ENCODE peak calls at places on chromosomes 6 and 20, in four cellular contexts. One of them, this sample, is unnamed.

GRCh38 chr6:148440021-148440420 is 97.4 kb downstream of the SASH1 start:
- DNase-seq in CD8-positive, alpha-beta memory T cell: no peak
- DNase-seq in frontal cortex: no peak
- DNase-seq in stimulated activated CD8-positive, alpha-beta memory T cell treated with anti-CD3 and anti-CD28 coated beads, Interleukin-2, amount 100 ng/mL, for 48 hours: no peak
- DNase-seq in this sample: no peak

GRCh38 chr20:24146231-24146634 is 157.7 kb upstream of the GGTLC1 start:
- DNase-seq in stimulated activated CD8-positive, alpha-beta memory T cell treated with anti-CD3 and anti-CD28 coated beads, Interleukin-2, amount 100 ng/mL, for 48 hours: no peak
- DNase-seq in CD8-positive, alpha-beta memory T cell: no peak
- DNase-seq in frontal cortex: no peak
- DNase-seq in this sample: peak

GRCh38 chr20:60535211-60535610 is 577.0 kb downstream of the CDH26 start:
- DNase-seq in stimulated activated CD8-positive, alpha-beta memory T cell treated with anti-CD3 and anti-CD28 coated beads, Interleukin-2, amount 100 ng/mL, for 48 hours: no peak
- DNase-seq in CD8-positive, alpha-beta memory T cell: no peak
- DNase-seq in frontal cortex: no peak
- DNase-seq in this sample: no peak

GRCh38 chr20:38875170-38875993 is 50.8 kb upstream of the FAM83D start:
- DNase-seq in CD8-positive, alpha-beta memory T cell: peak
- DNase-seq in stimulated activated CD8-positive, alpha-beta memory T cell treated with anti-CD3 and anti-CD28 coated beads, Interleukin-2, amount 100 ng/mL, for 48 hours: peak
- DNase-seq in frontal cortex: no peak
- DNase-seq in this sample: no peak

GRCh38 chr6:39428152-39428551 is 105.7 kb upstream of the KCNK16 start:
- DNase-seq in CD8-positive, alpha-beta memory T cell: no peak
- DNase-seq in frontal cortex: no peak
- DNase-seq in stimulated activated CD8-positive, alpha-beta memory T cell treated with anti-CD3 and anti-CD28 coated beads, Interleukin-2, amount 100 ng/mL, for 48 hours: no peak
- DNase-seq in this sample: no peak

GRCh38 chr6:127855542-127856159 is 45.2 kb downstream of the THEMIS start:
- DNase-seq in stimulated activated CD8-positive, alpha-beta memory T cell treated with anti-CD3 and anti-CD28 coated beads, Interleukin-2, amount 100 ng/mL, for 48 hours: no peak
- DNase-seq in frontal cortex: no peak
- DNase-seq in CD8-positive, alpha-beta memory T cell: peak
- DNase-seq in this sample: no peak

GRCh38 chr6:47288245-47289090 is 21.2 kb downstream of the TNFRSF21 start:
- DNase-seq in frontal cortex: no peak
- DNase-seq in CD8-positive, alpha-beta memory T cell: no peak
- DNase-seq in stimulated activated CD8-positive, alpha-beta memory T cell treated with anti-CD3 and anti-CD28 coated beads, Interleukin-2, amount 100 ng/mL, for 48 hours: no peak
- DNase-seq in this sample: no peak

GRCh38 chr6:43083041-43083669 is 7.0 kb downstream of the PTK7 start:
- DNase-seq in stimulated activated CD8-positive, alpha-beta memory T cell treated with anti-CD3 and anti-CD28 coated beads, Interleukin-2, amount 100 ng/mL, for 48 hours: no peak
- DNase-seq in CD8-positive, alpha-beta memory T cell: no peak
- DNase-seq in frontal cortex: no peak
- DNase-seq in this sample: no peak

GRCh38 chr6:14337157-14337556 is 219.6 kb downstream of the CD83 start:
- DNase-seq in CD8-positive, alpha-beta memory T cell: no peak
- DNase-seq in frontal cortex: no peak
- DNase-seq in stimulated activated CD8-positive, alpha-beta memory T cell treated with anti-CD3 and anti-CD28 coated beads, Interleukin-2, amount 100 ng/mL, for 48 hours: no peak
- DNase-seq in this sample: no peak

GRCh38 chr6:109722564-109723254 is 31.6 kb downstream of the FIG4 start:
- DNase-seq in stimulated activated CD8-positive, alpha-beta memory T cell treated with anti-CD3 and anti-CD28 coated beads, Interleukin-2, amount 100 ng/mL, for 48 hours: no peak
- DNase-seq in frontal cortex: no peak
- DNase-seq in CD8-positive, alpha-beta memory T cell: no peak
- DNase-seq in this sample: peak

GRCh38 chr20:43710370-43711044 is 16.3 kb downstream of the GTSF1L start:
- DNase-seq in frontal cortex: no peak
- DNase-seq in CD8-positive, alpha-beta memory T cell: no peak
- DNase-seq in stimulated activated CD8-positive, alpha-beta memory T cell treated with anti-CD3 and anti-CD28 coated beads, Interleukin-2, amount 100 ng/mL, for 48 hours: no peak
- DNase-seq in this sample: no peak